ENCODE peak calls at places on chromosomes 3 and 15, in five cellular contexts. One of them, this sample, is unnamed.

GRCh38 chr15:45674646-45675045 is 39.8 kb downstream of the SQOR start:
- DNase-seq in dorsolateral prefrontal cortex: no peak
- DNase-seq in endothelial cell: no peak
- DNase-seq in astrocyte: no peak
- DNase-seq in pancreas: no peak
- DNase-seq in this sample: no peak

GRCh38 chr15:36844453-36845094 is 255.8 kb downstream of the MEIS2 start:
- DNase-seq in astrocyte: peak
- DNase-seq in pancreas: no peak
- DNase-seq in endothelial cell: no peak
- DNase-seq in dorsolateral prefrontal cortex: no peak
- DNase-seq in this sample: no peak

GRCh38 chr3:6250167-6250566 is 610.7 kb upstream of the GRM7 start:
- DNase-seq in pancreas: no peak
- DNase-seq in endothelial cell: no peak
- DNase-seq in astrocyte: no peak
- DNase-seq in dorsolateral prefrontal cortex: no peak
- DNase-seq in this sample: no peak

GRCh38 chr3:180802837-180803236 is 109.6 kb upstream of the FXR1 start:
- DNase-seq in endothelial cell: no peak
- DNase-seq in astrocyte: peak
- DNase-seq in pancreas: no peak
- DNase-seq in dorsolateral prefrontal cortex: no peak
- DNase-seq in this sample: no peak

GRCh38 chr15:76465728-76466127 is 129.2 kb downstream of the ISL2 start:
- DNase-seq in endothelial cell: no peak
- DNase-seq in dorsolateral prefrontal cortex: no peak
- DNase-seq in pancreas: no peak
- DNase-seq in astrocyte: no peak
- DNase-seq in this sample: no peak

GRCh38 chr3:54188176-54188791 is 65.9 kb downstream of the CACNA2D3 start:
- DNase-seq in endothelial cell: peak
- DNase-seq in pancreas: peak
- DNase-seq in astrocyte: peak
- DNase-seq in dorsolateral prefrontal cortex: no peak
- DNase-seq in this sample: no peak

GRCh38 chr3:30539214-30539613 is 67.2 kb upstream of the TGFBR2 start:
- DNase-seq in pancreas: no peak
- DNase-seq in endothelial cell: no peak
- DNase-seq in dorsolateral prefrontal cortex: no peak
- DNase-seq in astrocyte: peak
- DNase-seq in this sample: no peak

GRCh38 chr3:75218577-75218976 is 445.6 kb upstream of the FRG2C start:
- DNase-seq in astrocyte: no peak
- DNase-seq in endothelial cell: no peak
- DNase-seq in pancreas: no peak
- DNase-seq in dorsolateral prefrontal cortex: no peak
- DNase-seq in this sample: no peak

GRCh38 chr3:194270627-194271458 is 80.3 kb downstream of the CPN2 start:
- DNase-seq in endothelial cell: no peak
- DNase-seq in astrocyte: peak
- DNase-seq in pancreas: peak
- DNase-seq in dorsolateral prefrontal cortex: peak
- DNase-seq in this sample: no peak

GRCh38 chr3:129611812-129612349 is 5.4 kb upstream of the PLXND1 start:
- DNase-seq in pancreas: no peak
- DNase-seq in astrocyte: peak
- DNase-seq in dorsolateral prefrontal cortex: no peak
- DNase-seq in endothelial cell: no peak
- DNase-seq in this sample: no peak

GRCh38 chr15:87597346-87598052 is 659.0 kb downstream of the NTRK3 start:
- DNase-seq in dorsolateral prefrontal cortex: no peak
- DNase-seq in astrocyte: no peak
- DNase-seq in endothelial cell: no peak
- DNase-seq in pancreas: no peak
- DNase-seq in this sample: no peak

GRCh38 chr15:23437146-23437545 is 9.9 kb downstream of the GOLGA6L2 start:
- DNase-seq in astrocyte: no peak
- DNase-seq in endothelial cell: no peak
- DNase-seq in dorsolateral prefrontal cortex: no peak
- DNase-seq in pancreas: no peak
- DNase-seq in this sample: no peak

GRCh38 chr15:43498988-43499387 is 6.0 kb upstream of the TP53BP1 start:
- DNase-seq in endothelial cell: no peak
- DNase-seq in dorsolateral prefrontal cortex: no peak
- DNase-seq in astrocyte: no peak
- DNase-seq in pancreas: no peak
- DNase-seq in this sample: no peak

GRCh38 chr3:179148446-179149238 is 485 bp downstream of the PIK3CA start:
- DNase-seq in dorsolateral prefrontal cortex: peak
- DNase-seq in astrocyte: peak
- DNase-seq in endothelial cell: peak
- DNase-seq in pancreas: peak
- DNase-seq in this sample: peak

GRCh38 chr15:77179541-77179998 is 108.7 kb upstream of the TSPAN3 start:
- DNase-seq in dorsolateral prefrontal cortex: no peak
- DNase-seq in pancreas: no peak
- DNase-seq in endothelial cell: no peak
- DNase-seq in astrocyte: peak
- DNase-seq in this sample: no peak

GRCh38 chr15:67157779-67158366 is 92.5 kb downstream of the SMAD3 start:
- DNase-seq in dorsolateral prefrontal cortex: no peak
- DNase-seq in pancreas: no peak
- DNase-seq in astrocyte: no peak
- DNase-seq in endothelial cell: no peak
- DNase-seq in this sample: no peak

GRCh38 chr3:82133070-82133606 is 371.7 kb upstream of the GBE1 start:
- DNase-seq in dorsolateral prefrontal cortex: peak
- DNase-seq in pancreas: peak
- DNase-seq in endothelial cell: peak
- DNase-seq in astrocyte: peak
- DNase-seq in this sample: no peak

GRCh38 chr15:46365612-46366011 is 730.8 kb downstream of the SQOR start:
- DNase-seq in dorsolateral prefrontal cortex: peak
- DNase-seq in astrocyte: peak
- DNase-seq in pancreas: no peak
- DNase-seq in endothelial cell: no peak
- DNase-seq in this sample: no peak

GRCh38 chr3:39907981-39908380 is 98.6 kb downstream of the MYRIP start:
- DNase-seq in dorsolateral prefrontal cortex: no peak
- DNase-seq in astrocyte: no peak
- DNase-seq in endothelial cell: no peak
- DNase-seq in pancreas: no peak
- DNase-seq in this sample: no peak

GRCh38 chr15:56913670-56914069 is 4.8 kb upstream of the TCF12 start:
- DNase-seq in pancreas: no peak
- DNase-seq in astrocyte: peak
- DNase-seq in endothelial cell: no peak
- DNase-seq in dorsolateral prefrontal cortex: no peak
- DNase-seq in this sample: no peak

GRCh38 chr3:38036906-38037305 is 2.1 kb upstream of the DLEC1 start:
- DNase-seq in endothelial cell: no peak
- DNase-seq in astrocyte: no peak
- DNase-seq in pancreas: no peak
- DNase-seq in dorsolateral prefrontal cortex: no peak
- DNase-seq in this sample: no peak

GRCh38 chr3:38038447-38038911 is 529 bp upstream of the DLEC1 start:
- DNase-seq in pancreas: no peak
- DNase-seq in astrocyte: no peak
- DNase-seq in dorsolateral prefrontal cortex: no peak
- DNase-seq in endothelial cell: no peak
- DNase-seq in this sample: no peak

GRCh38 chr3:38039101-38039898 is at the start of gene DLEC1:
- DNase-seq in astrocyte: peak
- DNase-seq in dorsolateral prefrontal cortex: no peak
- DNase-seq in endothelial cell: peak
- DNase-seq in pancreas: peak
- DNase-seq in this sample: peak

GRCh38 chr3:38040400-38040799 is 1.4 kb downstream of the DLEC1 start:
- DNase-seq in astrocyte: no peak
- DNase-seq in dorsolateral prefrontal cortex: no peak
- DNase-seq in endothelial cell: no peak
- DNase-seq in pancreas: no peak
- DNase-seq in this sample: no peak

DNA sequence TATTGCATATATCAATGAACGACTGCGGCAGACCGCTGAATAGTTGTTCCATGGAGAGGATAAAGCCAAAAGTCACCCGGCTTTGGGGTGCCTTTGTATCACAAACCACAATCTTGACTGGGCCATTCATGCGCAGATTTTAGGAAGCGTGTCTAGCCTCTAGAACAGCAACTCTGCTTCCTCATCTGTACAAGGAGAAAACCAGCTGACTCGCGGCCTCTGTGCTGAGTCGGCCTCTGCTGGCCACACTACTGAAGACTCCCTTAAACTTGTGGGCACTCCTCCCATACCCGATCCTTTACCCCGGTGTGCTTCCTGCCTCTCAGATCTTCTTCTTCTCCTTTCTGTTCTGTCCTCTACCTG is 872 bp downstream of the DLEC1 start:
- DNase-seq in dorsolateral prefrontal cortex: peak
- DNase-seq in astrocyte: peak
- DNase-seq in endothelial cell: no peak
- DNase-seq in pancreas: peak
- DNase-seq in this sample: peak
- TF ChIP-seq CTCF in dorsolateral prefrontal cortex: no peak
- TF ChIP-seq CTCF in astrocyte: no peak
- TF ChIP-seq CTCF in endothelial cell: no peak
- TF ChIP-seq CTCF in pancreas: no peak
- TF ChIP-seq CTCF in this sample: no peak

GRCh38 chr3:170078620-170079281 is 41.0 kb downstream of the GPR160 start:
- DNase-seq in pancreas: no peak
- DNase-seq in dorsolateral prefrontal cortex: no peak
- DNase-seq in endothelial cell: no peak
- DNase-seq in astrocyte: no peak
- DNase-seq in this sample: no peak
- TF ChIP-seq CTCF in pancreas: no peak
- TF ChIP-seq CTCF in dorsolateral prefrontal cortex: no peak
- TF ChIP-seq CTCF in endothelial cell: no peak
- TF ChIP-seq CTCF in astrocyte: no peak
- TF ChIP-seq CTCF in this sample: no peak

GRCh38 chr3:13045245-13045903 is 27.9 kb downstream of the IQSEC1 start:
- DNase-seq in endothelial cell: no peak
- DNase-seq in dorsolateral prefrontal cortex: no peak
- DNase-seq in pancreas: no peak
- DNase-seq in astrocyte: no peak
- DNase-seq in this sample: no peak
- TF ChIP-seq CTCF in endothelial cell: no peak
- TF ChIP-seq CTCF in dorsolateral prefrontal cortex: no peak
- TF ChIP-seq CTCF in pancreas: no peak
- TF ChIP-seq CTCF in astrocyte: no peak
- TF ChIP-seq CTCF in this sample: no peak

GRCh38 chr3:178010306-178010705 is 525.9 kb upstream of the KCNMB2 start:
- DNase-seq in endothelial cell: no peak
- DNase-seq in pancreas: no peak
- DNase-seq in astrocyte: no peak
- DNase-seq in dorsolateral prefrontal cortex: no peak
- DNase-seq in this sample: no peak

GRCh38 chr3:178001670-178002101 is 534.5 kb upstream of the KCNMB2 start:
- DNase-seq in astrocyte: no peak
- DNase-seq in endothelial cell: no peak
- DNase-seq in dorsolateral prefrontal cortex: no peak
- DNase-seq in pancreas: no peak
- DNase-seq in this sample: no peak

GRCh38 chr3:178003756-178004155 is 532.5 kb upstream of the KCNMB2 start:
- DNase-seq in dorsolateral prefrontal cortex: no peak
- DNase-seq in astrocyte: peak
- DNase-seq in pancreas: no peak
- DNase-seq in endothelial cell: no peak
- DNase-seq in this sample: no peak

GRCh38 chr3:178002113-178002512 is 534.1 kb upstream of the KCNMB2 start:
- DNase-seq in pancreas: no peak
- DNase-seq in dorsolateral prefrontal cortex: no peak
- DNase-seq in endothelial cell: no peak
- DNase-seq in astrocyte: no peak
- DNase-seq in this sample: no peak

DNA sequence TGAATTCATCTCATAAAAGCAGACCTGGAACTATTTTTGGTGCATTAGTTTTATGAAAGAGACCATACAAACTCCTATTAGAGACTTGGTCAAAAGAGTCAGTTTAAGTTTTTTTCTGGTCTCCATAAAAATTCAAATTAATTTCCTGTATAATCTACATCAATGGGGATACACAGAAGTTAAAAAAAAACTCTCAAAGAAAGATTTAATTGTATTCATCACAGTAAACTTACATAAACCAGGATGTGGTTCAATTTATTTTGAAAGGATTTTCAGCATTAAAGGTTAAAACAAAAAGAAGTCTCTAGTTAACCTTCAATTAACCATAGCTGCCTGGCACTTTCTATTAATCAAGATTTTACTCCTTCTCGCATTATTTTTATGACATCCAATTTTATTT is 530.3 kb upstream of the KCNMB2 start:
- DNase-seq in astrocyte: no peak
- DNase-seq in endothelial cell: no peak
- DNase-seq in dorsolateral prefrontal cortex: no peak
- DNase-seq in pancreas: no peak
- DNase-seq in this sample: no peak
- TF ChIP-seq CTCF in astrocyte: no peak
- TF ChIP-seq CTCF in endothelial cell: no peak
- TF ChIP-seq CTCF in dorsolateral prefrontal cortex: no peak
- TF ChIP-seq CTCF in pancreas: no peak
- TF ChIP-seq CTCF in this sample: no peak

DNA sequence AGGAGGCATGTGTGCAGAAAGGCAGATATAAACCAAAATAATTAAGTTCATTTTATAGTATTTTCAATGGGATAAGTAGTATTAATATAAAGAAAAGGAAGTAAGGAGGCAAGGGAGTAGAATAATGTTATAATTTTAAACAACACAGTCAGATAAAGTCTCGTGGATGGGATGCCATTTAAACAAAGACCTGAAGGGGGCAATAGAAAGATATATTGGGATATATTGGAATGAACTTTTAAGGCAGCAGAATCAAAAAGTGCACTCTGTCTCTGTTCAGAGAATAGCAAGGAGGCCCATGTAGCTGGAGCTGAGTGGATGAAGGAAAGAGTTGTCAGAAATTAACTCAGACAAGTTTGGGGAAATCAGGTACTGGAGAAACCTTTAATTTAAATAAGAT is 158.7 kb downstream of the CGGBP1 start:
- DNase-seq in endothelial cell: no peak
- DNase-seq in astrocyte: no peak
- DNase-seq in dorsolateral prefrontal cortex: no peak
- DNase-seq in pancreas: no peak
- DNase-seq in this sample: no peak
- TF ChIP-seq CTCF in endothelial cell: no peak
- TF ChIP-seq CTCF in astrocyte: no peak
- TF ChIP-seq CTCF in dorsolateral prefrontal cortex: no peak
- TF ChIP-seq CTCF in pancreas: no peak
- TF ChIP-seq CTCF in this sample: no peak

GRCh38 chr3:154018100-154018696 is 103.0 kb upstream of the ARHGEF26 start:
- DNase-seq in dorsolateral prefrontal cortex: no peak
- DNase-seq in pancreas: no peak
- DNase-seq in astrocyte: no peak
- DNase-seq in endothelial cell: peak
- DNase-seq in this sample: no peak
- TF ChIP-seq CTCF in dorsolateral prefrontal cortex: no peak
- TF ChIP-seq CTCF in pancreas: no peak
- TF ChIP-seq CTCF in astrocyte: peak
- TF ChIP-seq CTCF in endothelial cell: peak
- TF ChIP-seq CTCF in this sample: no peak

This sample was measured in activated B cell treated with CpG ODN at 0.5 μM for 24 hours.